ENCODE peak calls at places on chromosomes 7 and 10, in six cellular contexts. A is prostate gland, L is AG09309, I is epithelial cell of esophagus, H is lower lobe of right lung, Q is neural progenitor cell. P is an unnamed sample.

GRCh38 chr10:24255907-24256306 is 47.0 kb downstream of the KIAA1217 start:
- DNase-seq in H (no peak), I (peak), A (peak), Q (peak), L (no peak), P (no peak)

GRCh38 chr10:77416327-77417135 is 221.1 kb downstream of the KCNMA1 start:
- DNase-seq in H (no peak), L (peak), A (no peak), Q (no peak), I (peak), P (peak)

GRCh38 chr10:4041531-4042096 is 256.6 kb upstream of the KLF6 start:
- DNase-seq in A (no peak), H (no peak), L (no peak), Q (no peak), I (no peak), P (no peak)

GRCh38 chr10:3755440-3756359 is 29.3 kb downstream of the KLF6 start:
- DNase-seq in I (peak), Q (no peak), L (no peak), A (no peak), H (no peak), P (peak)

GRCh38 chr7:95549818-95550529 is 46.3 kb downstream of the PDK4 start:
- DNase-seq in A (peak), Q (no peak), L (peak), I (peak), H (peak), P (peak)

GRCh38 chr7:26858229-26858568 is 6.2 kb downstream of the SKAP2 start:
- DNase-seq in Q (no peak), H (no peak), I (no peak), A (no peak), L (no peak), P (no peak)

GRCh38 chr10:3890602-3891352 is 105.8 kb upstream of the KLF6 start:
- DNase-seq in H (no peak), I (no peak), A (no peak), Q (no peak), L (no peak), P (no peak)

GRCh38 chr10:97538839-97539238 is 33.7 kb upstream of the ANKRD2 start:
- DNase-seq in H (no peak), A (no peak), L (no peak), I (peak), Q (no peak), P (no peak)

GRCh38 chr10:132551093-132551807 is 13.7 kb downstream of the INPP5A start:
- DNase-seq in Q (no peak), L (no peak), A (no peak), H (no peak), I (no peak), P (peak)

GRCh38 chr7:28076421-28077163 is 104.0 kb downstream of the JAZF1 start:
- DNase-seq in I (no peak), L (no peak), A (no peak), H (no peak), Q (no peak), P (peak)

GRCh38 chr10:87618470-87619423 is 40.9 kb upstream of the PAPSS2 start:
- DNase-seq in I (no peak), L (no peak), Q (no peak), H (peak), A (no peak), P (no peak)

GRCh38 chr10:31936086-31936485 is 7.5 kb upstream of the ARHGAP12 start:
- DNase-seq in L (no peak), Q (no peak), H (no peak), I (no peak), A (no peak), P (no peak)

GRCh38 chr7:16098585-16099179 is 322.7 kb downstream of the CRPPA start:
- DNase-seq in Q (peak), H (no peak), I (peak), A (no peak), L (no peak), P (peak)

GRCh38 chr7:8500286-8500685 is 66.9 kb downstream of the NXPH1 start:
- DNase-seq in L (no peak), A (no peak), Q (no peak), I (no peak), H (no peak), P (no peak)

GRCh38 chr10:87659571-87660483 is at the start of gene PAPSS2:
- DNase-seq in L (no peak), A (peak), Q (peak), I (peak), H (peak), P (peak)

GRCh38 chr10:100183482-100183881 is 2.3 kb downstream of the ERLIN1 start:
- DNase-seq in H (no peak), I (peak), L (no peak), Q (no peak), A (peak), P (peak)

GRCh38 chr10:114957673-114958072 is 19.7 kb downstream of the TRUB1 start:
- DNase-seq in Q (no peak), I (peak), A (no peak), L (no peak), H (no peak), P (peak)

GRCh38 chr10:99711129-99711719 is 20.7 kb downstream of the COX15 start:
- DNase-seq in L (peak), H (no peak), A (peak), Q (peak), I (peak), P (peak)

GRCh38 chr10:73967022-73967429 is 30.9 kb upstream of the VCL start:
- DNase-seq in I (no peak), A (no peak), L (no peak), H (no peak), Q (peak), P (no peak)

GRCh38 chr10:93917064-93917391 is 23.2 kb downstream of the SLC35G1 start:
- DNase-seq in A (no peak), Q (no peak), H (no peak), L (no peak), I (no peak), P (no peak)

GRCh38 chr7:143492799-143493568 is 15.3 kb downstream of the TAS2R41 start:
- DNase-seq in H (no peak), I (peak), Q (no peak), L (no peak), A (no peak), P (peak)

GRCh38 chr7:140562921-140563600 is 77.6 kb downstream of the DENND2A start:
- DNase-seq in H (no peak), A (no peak), I (no peak), Q (peak), L (no peak), P (peak)

GRCh38 chr7:74312418-74313021 is 23.3 kb downstream of the CLIP2 start:
- DNase-seq in Q (no peak), A (peak), I (peak), L (no peak), H (no peak), P (no peak)

GRCh38 chr10:115093286-115093775 is at the start of gene ATRNL1:
- DNase-seq in A (no peak), Q (peak), L (no peak), I (peak), H (no peak), P (no peak)

GRCh38 chr7:14195079-14195478 is 205.6 kb upstream of the ETV1 start:
- DNase-seq in L (no peak), H (no peak), I (no peak), A (no peak), Q (peak), P (no peak)

GRCh38 chr10:31687545-31688482 is 240.8 kb downstream of the ARHGAP12 start:
- DNase-seq in L (no peak), A (no peak), Q (no peak), H (no peak), I (no peak), P (no peak)

GRCh38 chr7:121395494-121395960 is 581 bp downstream of the FAM3C start:
- DNase-seq in A (no peak), I (peak), L (no peak), H (no peak), Q (peak), P (peak)

GRCh38 chr7:29113384-29114102 is 32.8 kb downstream of the CPVL start:
- DNase-seq in Q (peak), A (no peak), H (no peak), I (peak), L (no peak), P (peak)

GRCh38 chr10:58631715-58632114 is 119.0 kb downstream of the BICC1 start:
- DNase-seq in I (no peak), H (no peak), A (no peak), L (no peak), Q (no peak), P (no peak)

GRCh38 chr7:113922049-113922448 is 3.2 kb upstream of the PPP1R3A start:
- DNase-seq in I (no peak), L (no peak), H (no peak), Q (no peak), A (no peak), P (no peak)

GRCh38 chr7:113915991-113916390 is 2.8 kb downstream of the PPP1R3A start:
- DNase-seq in A (no peak), I (no peak), H (no peak), Q (no peak), L (no peak), P (peak)

GRCh38 chr7:113921363-113921762 is 2.6 kb upstream of the PPP1R3A start:
- DNase-seq in A (no peak), I (peak), Q (no peak), H (no peak), L (no peak), P (no peak)

GRCh38 chr7:113917840-113918239 is 969 bp downstream of the PPP1R3A start:
- DNase-seq in H (no peak), I (no peak), A (no peak), Q (no peak), L (no peak), P (no peak)

GRCh38 chr7:113918946-113919345 is at the start of gene PPP1R3A:
- DNase-seq in Q (no peak), A (no peak), I (no peak), L (no peak), H (no peak), P (no peak)
- TF ChIP-seq CTCF in Q (peak), A (no peak), I (no peak), L (no peak), H (no peak), P (no peak)

GRCh38 chr10:112955736-112956421 is 5.8 kb downstream of the TCF7L2 start:
- DNase-seq in Q (no peak), H (no peak), I (peak), A (no peak), L (peak), P (peak)
- H3K4me3 ChIP-seq in Q (peak), H (peak), I (peak), A (peak), L (peak), P (peak)

GRCh38 chr7:158495780-158496179 is 91.8 kb downstream of the PTPRN2 start:
- DNase-seq in H (no peak), I (peak), L (no peak), A (no peak), Q (peak), P (no peak)
- TF ChIP-seq CTCF in H (no peak), I (no peak), L (no peak), A (no peak), Q (peak), P (no peak)

DNA sequence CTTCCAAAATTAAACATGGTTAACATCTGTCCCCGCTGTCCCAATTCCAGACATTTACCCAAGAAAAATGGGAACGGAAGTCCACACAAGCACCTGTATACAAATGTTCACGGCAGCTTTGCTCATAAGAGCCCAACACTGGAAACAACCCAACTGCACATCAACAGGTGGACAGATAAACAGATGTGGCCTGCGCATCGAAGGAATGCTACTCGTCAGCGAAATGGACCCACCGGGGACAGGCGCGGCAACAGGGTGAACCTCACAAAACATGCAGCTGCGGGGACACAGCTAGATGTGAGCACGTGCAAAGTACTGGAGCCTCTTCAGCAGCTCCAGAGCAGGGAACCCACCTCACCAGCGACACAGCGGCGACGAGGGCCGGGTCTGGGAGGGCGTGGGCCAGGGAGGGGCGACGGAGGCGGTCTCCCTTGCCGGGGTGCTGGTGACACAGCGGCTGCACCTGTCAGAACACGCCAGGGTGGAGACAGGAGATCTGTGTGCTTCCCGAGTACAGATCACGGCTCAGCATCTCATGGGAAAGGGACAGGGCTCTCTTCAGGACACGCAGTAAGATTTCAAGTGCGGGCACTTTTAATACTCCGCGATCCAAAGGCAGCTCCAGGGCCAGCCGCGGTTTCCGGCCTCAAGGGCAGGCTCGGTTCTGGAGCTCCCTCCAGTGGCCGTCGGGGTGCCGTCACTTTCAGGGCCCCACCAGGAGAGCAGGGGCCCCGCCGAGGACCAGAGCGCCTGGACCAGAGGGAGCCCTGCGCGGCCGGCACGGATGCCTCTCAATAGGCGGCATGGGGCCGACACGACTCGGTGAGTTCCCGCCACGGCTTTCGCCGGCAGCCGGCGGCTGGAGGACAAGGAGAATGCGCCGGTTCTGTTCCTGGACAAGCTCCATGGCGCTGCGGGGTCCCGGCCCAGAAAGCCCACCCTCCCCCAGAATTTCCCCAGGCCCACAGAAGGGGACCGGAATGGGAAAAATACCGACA is 21.2 kb downstream of the GPR146 start:
- DNase-seq in I (peak), A (peak), L (no peak), Q (peak), H (peak), P (peak)
- H3K4me3 ChIP-seq in I (no peak), A (no peak), L (no peak), Q (no peak), H (peak), P (no peak)

P was measured in AG10803.